ENCODE peak calls at places on chromosomes 6 and 20, in six cellular contexts. Z, Q, G, N, H and Y are unnamed samples.

GRCh38 chr20:41483553-41483930 is 116.9 kb upstream of the EMILIN3 start:
- DNase-seq in Z (no peak), Q (no peak), G (no peak), N (no peak), H (peak), Y (no peak)

GRCh38 chr6:45420083-45420908 is 42.6 kb upstream of the SUPT3H start:
- DNase-seq in Z (peak), Q (no peak), G (no peak), N (peak), H (peak), Y (no peak)

GRCh38 chr6:62746968-62747367 is 460.9 kb upstream of the KHDRBS2 start:
- DNase-seq in Z (no peak), Q (no peak), G (no peak), N (no peak), H (no peak), Y (no peak)

GRCh38 chr6:117711369-117711768 is 36.1 kb downstream of the NUS1 start:
- DNase-seq in Z (no peak), Q (no peak), G (no peak), N (no peak), H (no peak), Y (no peak)

GRCh38 chr20:8996817-8997512 is 71.9 kb upstream of the PLCB4 start:
- DNase-seq in Z (peak), Q (no peak), G (no peak), N (no peak), H (no peak), Y (no peak)

GRCh38 chr20:58645277-58645968 is 5.7 kb upstream of the STX16 start:
- DNase-seq in Z (peak), Q (no peak), G (no peak), N (no peak), H (peak), Y (no peak)

GRCh38 chr20:25052255-25053206 is 5.4 kb downstream of the ACSS1 start:
- DNase-seq in Z (no peak), Q (no peak), G (no peak), N (no peak), H (peak), Y (no peak)

GRCh38 chr20:62726716-62727583 is 18.3 kb downstream of the NTSR1 start:
- DNase-seq in Z (no peak), Q (no peak), G (no peak), N (no peak), H (no peak), Y (no peak)